ENCODE peak calls at places on chromosome 10, in eight cellular contexts. One of them, this sample, is unnamed.

GRCh38 chr10:103765981-103766380 is 89.4 kb downstream of the SH3PXD2A start:
- DNase-seq in A549: no peak
- DNase-seq in BJ: no peak
- DNase-seq in transverse colon: no peak
- DNase-seq in uterus: no peak
- DNase-seq in AG04450: no peak
- DNase-seq in heart right ventricle: no peak
- DNase-seq in fibroblast of pulmonary artery: no peak
- DNase-seq in this sample: no peak

GRCh38 chr10:111109506-111110242 is 32.8 kb downstream of the ADRA2A start:
- DNase-seq in BJ: no peak
- DNase-seq in A549: no peak
- DNase-seq in AG04450: no peak
- DNase-seq in uterus: no peak
- DNase-seq in heart right ventricle: no peak
- DNase-seq in fibroblast of pulmonary artery: no peak
- DNase-seq in transverse colon: no peak
- DNase-seq in this sample: no peak

GRCh38 chr10:61047788-61048560 is 104.0 kb upstream of the RHOBTB1 start:
- DNase-seq in uterus: no peak
- DNase-seq in fibroblast of pulmonary artery: no peak
- DNase-seq in BJ: no peak
- DNase-seq in AG04450: no peak
- DNase-seq in heart right ventricle: no peak
- DNase-seq in A549: no peak
- DNase-seq in transverse colon: no peak
- DNase-seq in this sample: no peak

GRCh38 chr10:70364001-70364771 is 18.2 kb downstream of the LRRC20 start:
- DNase-seq in uterus: peak
- DNase-seq in fibroblast of pulmonary artery: peak
- DNase-seq in heart right ventricle: peak
- DNase-seq in BJ: peak
- DNase-seq in A549: peak
- DNase-seq in transverse colon: peak
- DNase-seq in AG04450: peak
- DNase-seq in this sample: peak

GRCh38 chr10:70678757-70679489 is 6.6 kb downstream of the ADAMTS14 start:
- DNase-seq in uterus: no peak
- DNase-seq in AG04450: no peak
- DNase-seq in A549: no peak
- DNase-seq in fibroblast of pulmonary artery: no peak
- DNase-seq in transverse colon: no peak
- DNase-seq in BJ: no peak
- DNase-seq in heart right ventricle: no peak
- DNase-seq in this sample: no peak

GRCh38 chr10:9957352-9957751 is 1060.3 kb upstream of the CELF2 start:
- DNase-seq in AG04450: peak
- DNase-seq in transverse colon: no peak
- DNase-seq in A549: no peak
- DNase-seq in fibroblast of pulmonary artery: peak
- DNase-seq in BJ: peak
- DNase-seq in heart right ventricle: no peak
- DNase-seq in uterus: no peak
- DNase-seq in this sample: peak

GRCh38 chr10:118955531-118956252 is 73.8 kb upstream of the NANOS1 start:
- DNase-seq in BJ: no peak
- DNase-seq in transverse colon: no peak
- DNase-seq in uterus: no peak
- DNase-seq in heart right ventricle: no peak
- DNase-seq in fibroblast of pulmonary artery: no peak
- DNase-seq in A549: no peak
- DNase-seq in AG04450: no peak
- DNase-seq in this sample: peak

GRCh38 chr10:131842351-131843088 is 58.3 kb upstream of the PPP2R2D start:
- DNase-seq in A549: no peak
- DNase-seq in BJ: no peak
- DNase-seq in transverse colon: no peak
- DNase-seq in AG04450: no peak
- DNase-seq in heart right ventricle: no peak
- DNase-seq in fibroblast of pulmonary artery: no peak
- DNase-seq in uterus: peak
- DNase-seq in this sample: no peak

GRCh38 chr10:61784354-61785131 is 117.0 kb upstream of the ARID5B start:
- DNase-seq in heart right ventricle: no peak
- DNase-seq in BJ: no peak
- DNase-seq in AG04450: no peak
- DNase-seq in uterus: no peak
- DNase-seq in transverse colon: no peak
- DNase-seq in fibroblast of pulmonary artery: no peak
- DNase-seq in A549: no peak
- DNase-seq in this sample: no peak

GRCh38 chr10:119633538-119634218 is 17.5 kb upstream of the BAG3 start:
- DNase-seq in uterus: no peak
- DNase-seq in transverse colon: no peak
- DNase-seq in BJ: no peak
- DNase-seq in AG04450: no peak
- DNase-seq in A549: no peak
- DNase-seq in heart right ventricle: no peak
- DNase-seq in fibroblast of pulmonary artery: no peak
- DNase-seq in this sample: no peak

GRCh38 chr10:31030800-31031199 is 865 bp downstream of the ZNF438 start:
- DNase-seq in fibroblast of pulmonary artery: no peak
- DNase-seq in transverse colon: no peak
- DNase-seq in A549: no peak
- DNase-seq in heart right ventricle: no peak
- DNase-seq in BJ: no peak
- DNase-seq in uterus: no peak
- DNase-seq in AG04450: no peak
- DNase-seq in this sample: no peak

GRCh38 chr10:78727728-78728127 is 341.0 kb upstream of the ZMIZ1 start:
- DNase-seq in fibroblast of pulmonary artery: no peak
- DNase-seq in uterus: no peak
- DNase-seq in heart right ventricle: peak
- DNase-seq in A549: no peak
- DNase-seq in AG04450: no peak
- DNase-seq in transverse colon: no peak
- DNase-seq in BJ: no peak
- DNase-seq in this sample: no peak

GRCh38 chr10:103580422-103580821 is 86.9 kb downstream of the NEURL1 start:
- DNase-seq in A549: no peak
- DNase-seq in heart right ventricle: peak
- DNase-seq in uterus: no peak
- DNase-seq in fibroblast of pulmonary artery: no peak
- DNase-seq in BJ: no peak
- DNase-seq in AG04450: no peak
- DNase-seq in transverse colon: no peak
- DNase-seq in this sample: no peak

GRCh38 chr10:61376908-61377368 is 76.2 kb downstream of the TMEM26 start:
- DNase-seq in A549: no peak
- DNase-seq in transverse colon: no peak
- DNase-seq in fibroblast of pulmonary artery: no peak
- DNase-seq in AG04450: no peak
- DNase-seq in heart right ventricle: no peak
- DNase-seq in uterus: no peak
- DNase-seq in BJ: no peak
- DNase-seq in this sample: no peak

GRCh38 chr10:6498771-6499170 is 81.3 kb downstream of the PRKCQ start:
- DNase-seq in heart right ventricle: no peak
- DNase-seq in A549: no peak
- DNase-seq in uterus: no peak
- DNase-seq in BJ: no peak
- DNase-seq in AG04450: no peak
- DNase-seq in fibroblast of pulmonary artery: no peak
- DNase-seq in transverse colon: no peak
- DNase-seq in this sample: no peak

GRCh38 chr10:3785849-3786290 is 861 bp upstream of the KLF6 start:
- DNase-seq in uterus: peak
- DNase-seq in fibroblast of pulmonary artery: peak
- DNase-seq in BJ: no peak
- DNase-seq in transverse colon: peak
- DNase-seq in heart right ventricle: peak
- DNase-seq in A549: peak
- DNase-seq in AG04450: no peak
- DNase-seq in this sample: peak

GRCh38 chr10:71920540-71921318 is 43.5 kb upstream of the CHST3 start:
- DNase-seq in BJ: peak
- DNase-seq in fibroblast of pulmonary artery: peak
- DNase-seq in uterus: peak
- DNase-seq in A549: peak
- DNase-seq in heart right ventricle: no peak
- DNase-seq in AG04450: no peak
- DNase-seq in transverse colon: peak
- DNase-seq in this sample: peak

DNA sequence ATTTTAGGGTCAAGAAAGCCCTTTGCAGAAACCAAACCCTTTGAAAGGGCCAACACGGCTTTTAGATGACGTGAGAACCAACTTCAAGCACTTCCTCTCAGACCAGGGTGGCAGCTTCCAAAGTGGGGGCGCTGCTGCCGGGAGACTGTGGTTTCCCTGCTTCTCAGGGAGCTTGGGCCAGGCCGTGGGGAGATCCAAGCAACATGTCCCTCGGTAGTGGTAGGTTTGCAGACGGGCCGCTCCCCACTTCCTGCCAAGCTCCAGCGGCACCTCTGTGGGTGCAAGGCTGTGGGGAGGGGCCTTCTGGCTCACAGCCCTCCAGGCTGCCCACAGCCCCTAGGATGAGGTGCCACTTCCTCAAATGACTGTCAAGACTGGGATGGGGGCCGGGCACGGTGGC is 132.4 kb downstream of the FAM53B start:
- DNase-seq in AG04450: no peak
- DNase-seq in uterus: no peak
- DNase-seq in heart right ventricle: no peak
- DNase-seq in BJ: no peak
- DNase-seq in A549: no peak
- DNase-seq in transverse colon: peak
- DNase-seq in fibroblast of pulmonary artery: no peak
- DNase-seq in this sample: no peak
- TF ChIP-seq CTCF in AG04450: no peak
- TF ChIP-seq CTCF in uterus: no peak
- TF ChIP-seq CTCF in heart right ventricle: no peak
- TF ChIP-seq CTCF in BJ: no peak
- TF ChIP-seq CTCF in A549: no peak
- TF ChIP-seq CTCF in transverse colon: no peak
- TF ChIP-seq CTCF in fibroblast of pulmonary artery: no peak
- TF ChIP-seq CTCF in this sample: no peak

GRCh38 chr10:59362184-59362966 is at the start of gene FAM13C:
- DNase-seq in A549: peak
- DNase-seq in heart right ventricle: peak
- DNase-seq in AG04450: no peak
- DNase-seq in uterus: peak
- DNase-seq in transverse colon: peak
- DNase-seq in fibroblast of pulmonary artery: peak
- DNase-seq in BJ: no peak
- DNase-seq in this sample: peak

GRCh38 chr10:59358576-59358975 is 3.8 kb downstream of the FAM13C start:
- DNase-seq in transverse colon: no peak
- DNase-seq in heart right ventricle: no peak
- DNase-seq in fibroblast of pulmonary artery: peak
- DNase-seq in BJ: no peak
- DNase-seq in AG04450: no peak
- DNase-seq in A549: no peak
- DNase-seq in uterus: no peak
- DNase-seq in this sample: no peak

GRCh38 chr10:59362991-59363390 is 642 bp upstream of the FAM13C start:
- DNase-seq in AG04450: no peak
- DNase-seq in fibroblast of pulmonary artery: peak
- DNase-seq in BJ: no peak
- DNase-seq in uterus: peak
- DNase-seq in transverse colon: peak
- DNase-seq in heart right ventricle: peak
- DNase-seq in A549: peak
- DNase-seq in this sample: peak

GRCh38 chr10:59361659-59362183 is 628 bp downstream of the FAM13C start:
- DNase-seq in AG04450: no peak
- DNase-seq in fibroblast of pulmonary artery: peak
- DNase-seq in A549: no peak
- DNase-seq in heart right ventricle: no peak
- DNase-seq in BJ: no peak
- DNase-seq in uterus: no peak
- DNase-seq in transverse colon: no peak
- DNase-seq in this sample: no peak

GRCh38 chr10:59360605-59361515 is 1.5 kb downstream of the FAM13C start:
- DNase-seq in AG04450: no peak
- DNase-seq in uterus: no peak
- DNase-seq in transverse colon: no peak
- DNase-seq in fibroblast of pulmonary artery: peak
- DNase-seq in BJ: no peak
- DNase-seq in A549: no peak
- DNase-seq in heart right ventricle: no peak
- DNase-seq in this sample: no peak
- H3K4me3 ChIP-seq in AG04450: peak
- H3K4me3 ChIP-seq in uterus: no peak
- H3K4me3 ChIP-seq in transverse colon: peak
- H3K4me3 ChIP-seq in fibroblast of pulmonary artery: peak
- H3K4me3 ChIP-seq in BJ: no peak
- H3K4me3 ChIP-seq in A549: no peak
- H3K4me3 ChIP-seq in heart right ventricle: peak
- H3K4me3 ChIP-seq in this sample: no peak

DNA sequence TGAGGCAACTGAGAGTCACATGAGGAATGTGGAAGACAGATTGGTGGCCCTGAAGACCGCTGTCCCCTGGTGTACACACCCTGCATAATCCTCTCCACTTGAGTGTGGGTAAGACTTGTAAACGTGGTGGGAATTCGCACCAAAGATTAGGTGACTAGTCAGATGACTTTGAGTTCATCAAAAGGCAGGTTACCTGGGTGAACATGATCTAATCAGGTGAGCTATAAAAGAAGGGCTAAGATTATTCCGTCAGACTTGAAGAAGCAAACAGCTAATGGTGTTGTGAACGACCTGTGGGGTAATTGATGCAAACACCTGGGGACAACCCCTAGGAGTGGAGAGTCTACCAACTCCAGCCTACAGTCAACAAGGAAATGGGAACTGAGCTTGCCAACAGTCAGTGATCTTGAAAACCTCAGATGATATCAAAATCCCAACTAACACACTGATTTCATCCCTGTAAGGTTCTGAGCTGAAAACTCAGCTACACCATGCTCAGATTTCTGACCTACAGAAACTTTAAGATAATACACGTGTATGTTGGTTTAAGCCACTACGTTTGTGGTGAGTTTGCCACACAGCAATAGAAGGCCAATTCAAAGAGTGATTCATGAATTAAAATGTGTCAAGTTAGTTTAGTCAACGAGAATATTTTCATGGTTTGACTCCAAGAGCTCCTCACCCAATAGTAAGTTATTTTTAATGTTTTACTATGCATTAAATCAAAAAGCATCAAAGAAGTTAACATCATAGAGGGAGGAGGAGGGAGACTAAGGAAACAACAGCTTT is 16.7 kb downstream of the PRTFDC1 start:
- DNase-seq in fibroblast of pulmonary artery: no peak
- DNase-seq in transverse colon: no peak
- DNase-seq in uterus: no peak
- DNase-seq in AG04450: no peak
- DNase-seq in heart right ventricle: no peak
- DNase-seq in BJ: no peak
- DNase-seq in A549: no peak
- DNase-seq in this sample: no peak
- TF ChIP-seq CTCF in fibroblast of pulmonary artery: no peak
- TF ChIP-seq CTCF in transverse colon: no peak
- TF ChIP-seq CTCF in uterus: no peak
- TF ChIP-seq CTCF in AG04450: no peak
- TF ChIP-seq CTCF in heart right ventricle: no peak
- TF ChIP-seq CTCF in BJ: no peak
- TF ChIP-seq CTCF in A549: no peak
- TF ChIP-seq CTCF in this sample: peak

GRCh38 chr10:96370575-96371157 is 11.9 kb upstream of the OPALIN start:
- DNase-seq in AG04450: no peak
- DNase-seq in heart right ventricle: peak
- DNase-seq in BJ: no peak
- DNase-seq in transverse colon: peak
- DNase-seq in uterus: peak
- DNase-seq in A549: peak
- DNase-seq in fibroblast of pulmonary artery: peak
- DNase-seq in this sample: peak
- H3K4me3 ChIP-seq in AG04450: no peak
- H3K4me3 ChIP-seq in heart right ventricle: no peak
- H3K4me3 ChIP-seq in BJ: no peak
- H3K4me3 ChIP-seq in transverse colon: no peak
- H3K4me3 ChIP-seq in uterus: no peak
- H3K4me3 ChIP-seq in A549: peak
- H3K4me3 ChIP-seq in fibroblast of pulmonary artery: no peak
- H3K4me3 ChIP-seq in this sample: no peak